ENCODE peak calls at places on chromosomes 7 and 10, in five cellular contexts. Z, J, O, X and U are unnamed samples.

GRCh38 chr7:7719235-7719634 is 828 bp upstream of the RPA3 start:
- DNase-seq in Z (peak; percentile 33), J (peak; percentile 73), O (no peak), X (no peak), U (no peak)

GRCh38 chr7:101826081-101826835 is 8.8 kb downstream of the CUX1 start:
- DNase-seq in Z (no peak), J (peak; percentile 10), O (peak; percentile 34), X (no peak), U (no peak)

GRCh38 chr10:97278491-97278989 is 13.9 kb downstream of the ARHGAP19 start:
- DNase-seq in Z (no peak), J (no peak), O (no peak), X (no peak), U (no peak)

GRCh38 chr10:97426776-97427570 is 982 bp downstream of the PGAM1 start:
- DNase-seq in Z (no peak), J (no peak), O (no peak), X (no peak), U (no peak)

GRCh38 chr10:3239066-3239919 is 66.7 kb upstream of the PITRM1 start:
- DNase-seq in Z (peak; percentile 37), J (peak; percentile 76), O (peak; percentile 84), X (no peak), U (peak; percentile 38)

GRCh38 chr10:30645340-30645827 is 15.8 kb upstream of the LYZL2 start:
- DNase-seq in Z (no peak), J (no peak), O (no peak), X (no peak), U (no peak)

GRCh38 chr7:42812779-42813178 is 99.1 kb downstream of the C7orf25 start:
- DNase-seq in Z (no peak), J (no peak), O (no peak), X (no peak), U (no peak)

GRCh38 chr10:11345224-11346054 is 266.0 kb downstream of the USP6NL start:
- DNase-seq in Z (no peak), J (no peak), O (peak; percentile 68), X (no peak), U (no peak)

GRCh38 chr10:119136084-119136483 is 29.4 kb downstream of the SFXN4 start:
- DNase-seq in Z (no peak), J (no peak), O (no peak), X (no peak), U (no peak)

GRCh38 chr10:94123253-94123995 is 129.7 kb downstream of the PLCE1 start:
- DNase-seq in Z (no peak), J (no peak), O (no peak), X (no peak), U (no peak)

GRCh38 chr7:96710544-96710943 is 898 bp upstream of the SEM1 start:
- DNase-seq in Z (no peak), J (no peak), O (no peak), X (no peak), U (no peak)

GRCh38 chr7:96707901-96708774 is 1.5 kb downstream of the SEM1 start:
- DNase-seq in Z (no peak), J (no peak), O (no peak), X (no peak), U (no peak)

GRCh38 chr7:96708872-96709271 is 774 bp downstream of the SEM1 start:
- DNase-seq in Z (no peak), J (no peak), O (no peak), X (no peak), U (no peak)

GRCh38 chr7:96709381-96710228 is at the start of gene SEM1:
- DNase-seq in Z (peak; percentile 82), J (peak; percentile 83), O (peak; percentile 88), X (peak; percentile 95), U (peak; percentile 39)

DNA sequence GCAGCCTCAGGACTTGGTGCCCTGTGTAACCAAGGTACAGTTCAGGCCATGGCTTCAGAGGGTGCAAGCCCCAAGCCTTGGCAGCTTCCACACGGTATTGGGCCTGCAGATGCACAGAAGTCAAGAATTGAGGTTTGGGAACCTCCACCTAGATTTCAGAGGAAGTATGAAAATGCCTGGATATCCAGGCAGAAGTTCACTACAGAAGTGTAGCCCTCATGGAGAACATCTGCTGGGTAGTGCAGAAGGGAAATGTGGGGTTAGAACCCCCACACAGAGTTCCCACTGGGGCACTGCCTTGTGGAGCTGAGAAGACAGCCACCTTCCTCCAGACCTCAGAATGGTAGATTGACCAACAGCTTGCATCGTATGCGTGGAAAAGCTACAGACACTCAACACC is 3.4 kb upstream of the SEM1 start:
- DNase-seq in Z (no peak), J (no peak), O (no peak), X (no peak), U (no peak)
- TF ChIP-seq CTCF in Z (no peak), J (no peak), O (no peak), X (no peak), U (no peak)

GRCh38 chr10:73853196-73853595 is 21.2 kb downstream of the CAMK2G start:
- DNase-seq in Z (no peak), J (no peak), O (no peak), X (no peak), U (no peak)
- H3K4me1 ChIP-seq in Z (no peaks in the 10 kb centered on the region), J (peaks cover 4% of the 10 kb centered on the region), O (peaks cover 26% of the 10 kb centered on the region), X (peaks cover 100% of the 10 kb centered on the region), U (peaks cover 37% of the 10 kb centered on the region)

GRCh38 chr10:13399752-13400151 is 51.7 kb upstream of the SEPHS1 start:
- DNase-seq in Z (no peak), J (no peak), O (no peak), X (no peak), U (no peak)

GRCh38 chr10:13399236-13399635 is 51.1 kb upstream of the SEPHS1 start:
- DNase-seq in Z (no peak), J (no peak), O (no peak), X (no peak), U (no peak)

GRCh38 chr10:13395540-13395939 is 47.4 kb upstream of the SEPHS1 start:
- DNase-seq in Z (no peak), J (no peak), O (no peak), X (no peak), U (no peak)

GRCh38 chr10:13397052-13397451 is 49.0 kb upstream of the SEPHS1 start:
- DNase-seq in Z (no peak), J (no peak), O (no peak), X (no peak), U (no peak)

DNA sequence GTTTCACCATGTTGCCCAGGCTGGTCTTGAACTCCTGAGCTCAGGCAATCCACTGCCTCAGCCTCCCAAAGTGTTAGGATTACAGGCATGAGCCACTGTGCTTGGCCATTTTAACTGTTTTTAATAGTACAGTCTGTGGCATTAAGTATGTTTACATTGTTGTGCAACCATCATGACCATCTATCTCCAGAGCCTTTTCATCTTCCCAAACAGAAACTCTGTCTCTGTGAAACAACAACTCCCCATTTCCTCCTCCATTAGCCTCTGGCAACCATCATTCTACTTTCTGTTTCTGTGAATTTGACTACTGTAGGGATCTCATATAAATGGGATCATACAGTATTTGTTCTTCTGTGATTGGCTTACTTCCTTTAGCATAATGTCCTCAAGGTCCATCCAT is 48.3 kb upstream of the SEPHS1 start:
- DNase-seq in Z (no peak), J (no peak), O (no peak), X (no peak), U (no peak)
- H3K36me3 ChIP-seq in Z (no peaks in the 10 kb centered on the region), J (no peaks in the 10 kb centered on the region), O (no peaks in the 10 kb centered on the region), X (no peaks in the 10 kb centered on the region), U (no peaks in the 10 kb centered on the region)

GRCh38 chr7:157219154-157219553 is 80.4 kb downstream of the UBE3C start:
- DNase-seq in Z (peak; percentile 34), J (no peak), O (no peak), X (no peak), U (no peak)

GRCh38 chr7:157228864-157229422 is 90.2 kb downstream of the UBE3C start:
- DNase-seq in Z (no peak), J (no peak), O (no peak), X (no peak), U (no peak)

GRCh38 chr7:157220916-157221569 is 82.3 kb downstream of the UBE3C start:
- DNase-seq in Z (no peak), J (no peak), O (no peak), X (no peak), U (no peak)

DNA sequence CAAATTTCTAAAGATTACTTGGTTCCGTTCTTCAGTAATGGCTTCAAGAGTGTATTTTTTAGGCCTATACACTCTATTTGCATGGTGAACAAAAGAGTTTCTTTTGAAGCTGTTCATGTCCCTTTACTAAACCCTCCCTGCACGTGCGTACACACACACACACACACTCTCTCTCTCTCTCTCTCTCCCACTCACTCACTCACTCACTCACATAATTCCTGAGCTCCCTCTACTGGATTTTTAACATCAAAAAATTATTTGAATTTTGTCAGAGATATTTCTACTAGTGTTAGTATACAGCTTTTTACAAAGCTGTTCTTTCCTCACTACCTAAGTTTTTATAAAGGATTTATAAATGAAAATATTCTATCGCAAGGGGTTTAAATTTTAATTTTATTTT is 85.9 kb downstream of the UBE3C start:
- DNase-seq in Z (no peak), J (no peak), O (no peak), X (no peak), U (no peak)
- TF ChIP-seq CTCF in Z (no peak), J (no peak), O (no peak), X (no peak), U (no peak)

GRCh38 chr7:55490099-55490498 is 82.2 kb downstream of the VOPP1 start:
- DNase-seq in Z (no peak), J (no peak), O (no peak), X (no peak), U (no peak)
- H3K4me1 ChIP-seq in Z (no peaks in the 10 kb centered on the region), J (no peaks in the 10 kb centered on the region), O (no peaks in the 10 kb centered on the region), X (peaks cover 4% of the 10 kb centered on the region), U (no peaks in the 10 kb centered on the region)

DNA sequence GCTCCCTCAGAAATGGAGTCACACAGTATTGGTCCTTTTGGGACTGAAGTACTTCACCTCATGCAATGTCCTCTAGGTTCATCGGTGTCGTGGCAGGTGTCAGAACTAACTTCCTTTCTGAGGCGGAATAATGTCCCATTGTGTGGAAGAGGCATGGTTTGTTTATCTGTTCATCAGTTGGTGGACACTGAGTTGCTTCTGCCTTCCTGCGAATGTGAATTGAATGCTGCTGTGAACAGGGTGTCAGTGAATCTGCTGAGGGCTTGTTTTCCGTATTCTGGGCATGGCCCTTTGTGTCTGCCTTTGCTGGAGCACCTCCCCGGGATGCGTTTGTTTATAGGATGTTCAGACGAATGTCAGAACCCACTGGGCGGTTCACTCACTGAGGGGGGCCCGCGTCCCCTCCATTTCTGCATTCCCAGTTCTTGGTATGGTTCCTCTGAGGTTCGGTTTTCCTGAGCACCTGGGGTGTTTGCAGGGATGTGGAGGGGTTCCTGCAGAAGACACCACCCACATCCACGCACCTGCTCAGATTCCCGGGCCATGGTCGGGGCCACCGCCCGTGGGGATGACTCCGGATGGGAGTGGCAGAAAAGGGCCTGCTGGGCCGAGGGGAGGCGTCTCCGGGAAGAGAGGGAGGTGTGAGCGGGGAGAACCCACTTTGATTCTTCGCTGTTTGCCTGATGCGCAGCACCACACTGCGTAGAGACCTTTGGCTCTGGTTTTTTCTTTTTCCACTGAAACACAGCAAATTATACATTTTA is 33.1 kb downstream of the CHST12 start:
- DNase-seq in Z (no peak), J (no peak), O (no peak), X (no peak), U (no peak)
- H3K36me3 ChIP-seq in Z (no peaks in the 10 kb centered on the region), J (no peaks in the 10 kb centered on the region), O (peaks cover 35% of the 10 kb centered on the region), X (peaks cover 41% of the 10 kb centered on the region), U (peaks cover 18% of the 10 kb centered on the region)

DNA sequence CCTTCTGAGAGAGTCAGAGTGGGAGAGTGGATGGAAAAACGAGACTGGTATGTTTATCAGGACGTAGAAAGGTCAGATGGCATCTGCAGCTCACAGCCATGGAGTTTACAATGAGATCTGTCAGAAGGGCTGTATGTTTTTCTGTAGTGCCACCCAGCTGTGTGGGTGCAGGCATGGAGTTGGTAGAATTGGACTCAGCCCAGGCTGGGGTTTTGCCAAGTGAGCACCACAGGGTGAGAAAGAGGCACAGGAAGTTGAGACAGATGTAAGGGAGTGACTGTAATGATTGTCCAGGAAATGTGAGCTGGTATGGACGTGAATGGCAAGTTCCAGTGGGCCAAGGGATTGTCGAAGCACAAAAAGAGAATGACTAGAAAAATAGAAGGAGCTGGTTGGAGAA is 9.1 kb upstream of the ZYX start:
- DNase-seq in Z (no peak), J (no peak), O (no peak), X (no peak), U (no peak)
- TF ChIP-seq CTCF in Z (no peak), J (no peak), O (no peak), X (no peak), U (no peak)